ENCODE peak calls at places on chromosomes 12 and 14, in seven cellular contexts. One of them, this sample, is unnamed.

GRCh38 chr12:108228746-108229145 is 99.7 kb downstream of the WSCD2 start:
- DNase-seq in cardiac muscle cell: no peak
- DNase-seq in tibial artery: no peak
- DNase-seq in brain microvascular endothelial cell: no peak
- DNase-seq in effector memory CD4-positive, alpha-beta T cell: no peak
- DNase-seq in CD8-positive, alpha-beta memory T cell: no peak
- DNase-seq in body of pancreas: no peak
- DNase-seq in this sample: no peak

GRCh38 chr12:78636253-78636855 is 228.2 kb upstream of the SYT1 start:
- DNase-seq in cardiac muscle cell: no peak
- DNase-seq in brain microvascular endothelial cell: no peak
- DNase-seq in tibial artery: no peak
- DNase-seq in CD8-positive, alpha-beta memory T cell: no peak
- DNase-seq in effector memory CD4-positive, alpha-beta T cell: no peak
- DNase-seq in body of pancreas: no peak
- DNase-seq in this sample: no peak

GRCh38 chr14:30345511-30345910 is 213.4 kb upstream of the G2E3 start:
- DNase-seq in brain microvascular endothelial cell: no peak
- DNase-seq in effector memory CD4-positive, alpha-beta T cell: no peak
- DNase-seq in cardiac muscle cell: no peak
- DNase-seq in body of pancreas: no peak
- DNase-seq in tibial artery: no peak
- DNase-seq in CD8-positive, alpha-beta memory T cell: no peak
- DNase-seq in this sample: no peak

GRCh38 chr12:75705749-75706719 is 194.6 kb upstream of the KRR1 start:
- DNase-seq in body of pancreas: peak
- DNase-seq in brain microvascular endothelial cell: peak
- DNase-seq in effector memory CD4-positive, alpha-beta T cell: no peak
- DNase-seq in cardiac muscle cell: peak
- DNase-seq in tibial artery: no peak
- DNase-seq in CD8-positive, alpha-beta memory T cell: no peak
- DNase-seq in this sample: no peak

GRCh38 chr14:103630364-103631108 is 1.5 kb downstream of the KLC1 start:
- DNase-seq in body of pancreas: no peak
- DNase-seq in brain microvascular endothelial cell: no peak
- DNase-seq in effector memory CD4-positive, alpha-beta T cell: no peak
- DNase-seq in tibial artery: no peak
- DNase-seq in CD8-positive, alpha-beta memory T cell: no peak
- DNase-seq in cardiac muscle cell: no peak
- DNase-seq in this sample: no peak

GRCh38 chr12:124297856-124298255 is 3.0 kb downstream of the RFLNA start:
- DNase-seq in tibial artery: no peak
- DNase-seq in cardiac muscle cell: no peak
- DNase-seq in effector memory CD4-positive, alpha-beta T cell: no peak
- DNase-seq in body of pancreas: no peak
- DNase-seq in brain microvascular endothelial cell: no peak
- DNase-seq in CD8-positive, alpha-beta memory T cell: no peak
- DNase-seq in this sample: no peak

GRCh38 chr14:55593698-55594097 is 13.7 kb downstream of the KTN1 start:
- DNase-seq in brain microvascular endothelial cell: no peak
- DNase-seq in body of pancreas: no peak
- DNase-seq in effector memory CD4-positive, alpha-beta T cell: no peak
- DNase-seq in tibial artery: no peak
- DNase-seq in cardiac muscle cell: no peak
- DNase-seq in CD8-positive, alpha-beta memory T cell: no peak
- DNase-seq in this sample: no peak

GRCh38 chr12:43287991-43288390 is 264.0 kb downstream of the ADAMTS20 start:
- DNase-seq in effector memory CD4-positive, alpha-beta T cell: no peak
- DNase-seq in body of pancreas: peak
- DNase-seq in brain microvascular endothelial cell: no peak
- DNase-seq in cardiac muscle cell: peak
- DNase-seq in tibial artery: no peak
- DNase-seq in CD8-positive, alpha-beta memory T cell: no peak
- DNase-seq in this sample: no peak

GRCh38 chr14:101301011-101301410 is 260.3 kb upstream of the DIO3 start:
- DNase-seq in tibial artery: no peak
- DNase-seq in brain microvascular endothelial cell: no peak
- DNase-seq in effector memory CD4-positive, alpha-beta T cell: no peak
- DNase-seq in cardiac muscle cell: no peak
- DNase-seq in CD8-positive, alpha-beta memory T cell: no peak
- DNase-seq in body of pancreas: no peak
- DNase-seq in this sample: no peak

GRCh38 chr12:16399110-16399509 is 51.7 kb downstream of the MGST1 start:
- DNase-seq in brain microvascular endothelial cell: no peak
- DNase-seq in body of pancreas: no peak
- DNase-seq in effector memory CD4-positive, alpha-beta T cell: no peak
- DNase-seq in cardiac muscle cell: no peak
- DNase-seq in CD8-positive, alpha-beta memory T cell: no peak
- DNase-seq in tibial artery: no peak
- DNase-seq in this sample: no peak

GRCh38 chr12:110699591-110700445 is 10.9 kb upstream of the HVCN1 start:
- DNase-seq in tibial artery: no peak
- DNase-seq in effector memory CD4-positive, alpha-beta T cell: no peak
- DNase-seq in cardiac muscle cell: peak
- DNase-seq in brain microvascular endothelial cell: no peak
- DNase-seq in body of pancreas: no peak
- DNase-seq in CD8-positive, alpha-beta memory T cell: no peak
- DNase-seq in this sample: no peak

GRCh38 chr12:80936353-80936641 is 1.4 kb downstream of the LIN7A start:
- DNase-seq in CD8-positive, alpha-beta memory T cell: no peak
- DNase-seq in tibial artery: no peak
- DNase-seq in effector memory CD4-positive, alpha-beta T cell: no peak
- DNase-seq in cardiac muscle cell: peak
- DNase-seq in body of pancreas: no peak
- DNase-seq in brain microvascular endothelial cell: no peak
- DNase-seq in this sample: no peak

GRCh38 chr12:80937391-80938238 is at the start of gene LIN7A:
- DNase-seq in tibial artery: peak
- DNase-seq in effector memory CD4-positive, alpha-beta T cell: no peak
- DNase-seq in body of pancreas: peak
- DNase-seq in cardiac muscle cell: peak
- DNase-seq in brain microvascular endothelial cell: peak
- DNase-seq in CD8-positive, alpha-beta memory T cell: no peak
- DNase-seq in this sample: peak

GRCh38 chr14:76810953-76811400 is 1.7 kb downstream of the ANGEL1 start:
- DNase-seq in tibial artery: no peak
- DNase-seq in CD8-positive, alpha-beta memory T cell: no peak
- DNase-seq in effector memory CD4-positive, alpha-beta T cell: no peak
- DNase-seq in cardiac muscle cell: peak
- DNase-seq in body of pancreas: peak
- DNase-seq in brain microvascular endothelial cell: peak
- DNase-seq in this sample: no peak

GRCh38 chr14:47674546-47675238 is 713 bp downstream of the MDGA2 start:
- DNase-seq in body of pancreas: no peak
- DNase-seq in tibial artery: no peak
- DNase-seq in cardiac muscle cell: peak
- DNase-seq in effector memory CD4-positive, alpha-beta T cell: no peak
- DNase-seq in brain microvascular endothelial cell: no peak
- DNase-seq in CD8-positive, alpha-beta memory T cell: no peak
- DNase-seq in this sample: no peak

GRCh38 chr12:4355843-4356327 is 23.6 kb downstream of the FGF23 start:
- DNase-seq in cardiac muscle cell: peak
- DNase-seq in body of pancreas: no peak
- DNase-seq in CD8-positive, alpha-beta memory T cell: peak
- DNase-seq in brain microvascular endothelial cell: peak
- DNase-seq in tibial artery: no peak
- DNase-seq in effector memory CD4-positive, alpha-beta T cell: peak
- DNase-seq in this sample: no peak

GRCh38 chr12:24228980-24229730 is 279.7 kb upstream of the SOX5 start:
- DNase-seq in brain microvascular endothelial cell: no peak
- DNase-seq in effector memory CD4-positive, alpha-beta T cell: no peak
- DNase-seq in cardiac muscle cell: no peak
- DNase-seq in CD8-positive, alpha-beta memory T cell: no peak
- DNase-seq in body of pancreas: no peak
- DNase-seq in tibial artery: no peak
- DNase-seq in this sample: no peak

GRCh38 chr12:96892104-96892503 is 15.0 kb upstream of the NEDD1 start:
- DNase-seq in CD8-positive, alpha-beta memory T cell: no peak
- DNase-seq in tibial artery: no peak
- DNase-seq in body of pancreas: no peak
- DNase-seq in cardiac muscle cell: no peak
- DNase-seq in brain microvascular endothelial cell: no peak
- DNase-seq in effector memory CD4-positive, alpha-beta T cell: no peak
- DNase-seq in this sample: no peak

GRCh38 chr14:24231263-24232120 is 675 bp downstream of the NEDD8 start:
- DNase-seq in cardiac muscle cell: no peak
- DNase-seq in effector memory CD4-positive, alpha-beta T cell: peak
- DNase-seq in brain microvascular endothelial cell: no peak
- DNase-seq in CD8-positive, alpha-beta memory T cell: no peak
- DNase-seq in body of pancreas: no peak
- DNase-seq in tibial artery: peak
- DNase-seq in this sample: peak

GRCh38 chr14:96117101-96117897 is 78.1 kb downstream of the C14orf132 start:
- DNase-seq in brain microvascular endothelial cell: no peak
- DNase-seq in CD8-positive, alpha-beta memory T cell: no peak
- DNase-seq in body of pancreas: no peak
- DNase-seq in effector memory CD4-positive, alpha-beta T cell: no peak
- DNase-seq in cardiac muscle cell: no peak
- DNase-seq in tibial artery: no peak
- DNase-seq in this sample: no peak

GRCh38 chr14:59041308-59041707 is 147.2 kb upstream of the DAAM1 start:
- DNase-seq in body of pancreas: no peak
- DNase-seq in cardiac muscle cell: no peak
- DNase-seq in brain microvascular endothelial cell: no peak
- DNase-seq in effector memory CD4-positive, alpha-beta T cell: no peak
- DNase-seq in CD8-positive, alpha-beta memory T cell: no peak
- DNase-seq in tibial artery: no peak
- DNase-seq in this sample: no peak

GRCh38 chr12:42641231-42641630 is 51.7 kb upstream of the PRICKLE1 start:
- DNase-seq in effector memory CD4-positive, alpha-beta T cell: no peak
- DNase-seq in brain microvascular endothelial cell: no peak
- DNase-seq in cardiac muscle cell: no peak
- DNase-seq in CD8-positive, alpha-beta memory T cell: no peak
- DNase-seq in tibial artery: no peak
- DNase-seq in body of pancreas: no peak
- DNase-seq in this sample: no peak

GRCh38 chr12:88923631-88924030 is 343.4 kb upstream of the KITLG start:
- DNase-seq in effector memory CD4-positive, alpha-beta T cell: no peak
- DNase-seq in cardiac muscle cell: no peak
- DNase-seq in brain microvascular endothelial cell: no peak
- DNase-seq in CD8-positive, alpha-beta memory T cell: no peak
- DNase-seq in body of pancreas: no peak
- DNase-seq in tibial artery: no peak
- DNase-seq in this sample: no peak
- H3K27ac ChIP-seq in effector memory CD4-positive, alpha-beta T cell: no peak
- H3K27ac ChIP-seq in cardiac muscle cell: no peak
- H3K27ac ChIP-seq in brain microvascular endothelial cell: no peak
- H3K27ac ChIP-seq in CD8-positive, alpha-beta memory T cell: no peak
- H3K27ac ChIP-seq in body of pancreas: no peak
- H3K27ac ChIP-seq in tibial artery: no peak
- H3K27ac ChIP-seq in this sample: no peak

GRCh38 chr12:112190626-112191025 is 65.3 kb downstream of the TRAFD1 start:
- DNase-seq in effector memory CD4-positive, alpha-beta T cell: no peak
- DNase-seq in CD8-positive, alpha-beta memory T cell: no peak
- DNase-seq in brain microvascular endothelial cell: no peak
- DNase-seq in body of pancreas: peak
- DNase-seq in tibial artery: no peak
- DNase-seq in cardiac muscle cell: no peak
- DNase-seq in this sample: no peak
- H3K27ac ChIP-seq in effector memory CD4-positive, alpha-beta T cell: no peak
- H3K27ac ChIP-seq in CD8-positive, alpha-beta memory T cell: no peak
- H3K27ac ChIP-seq in brain microvascular endothelial cell: no peak
- H3K27ac ChIP-seq in body of pancreas: no peak
- H3K27ac ChIP-seq in tibial artery: no peak
- H3K27ac ChIP-seq in cardiac muscle cell: no peak
- H3K27ac ChIP-seq in this sample: no peak

DNA sequence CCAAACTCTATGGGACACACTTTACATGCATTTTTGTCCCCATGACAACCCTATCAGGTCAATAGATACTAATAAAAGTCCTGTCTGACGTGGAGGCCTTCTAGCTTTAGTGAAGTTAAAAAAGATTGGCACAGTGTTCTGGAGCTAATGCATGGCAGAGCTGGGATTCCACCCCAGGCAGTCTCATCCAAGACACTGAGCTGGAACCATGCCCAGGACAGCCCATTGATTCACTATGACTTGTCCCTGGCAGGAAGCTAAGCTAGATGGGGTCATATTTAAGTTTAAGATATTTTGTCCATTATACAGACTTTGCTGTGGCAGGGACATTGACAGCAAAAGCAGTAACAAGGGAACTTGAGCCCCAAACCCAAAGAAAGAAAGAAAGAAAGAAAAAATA is 28.1 kb downstream of the TTC6 start:
- DNase-seq in brain microvascular endothelial cell: peak
- DNase-seq in effector memory CD4-positive, alpha-beta T cell: no peak
- DNase-seq in CD8-positive, alpha-beta memory T cell: no peak
- DNase-seq in cardiac muscle cell: no peak
- DNase-seq in tibial artery: no peak
- DNase-seq in body of pancreas: no peak
- DNase-seq in this sample: no peak
- H3K27ac ChIP-seq in brain microvascular endothelial cell: no peak
- H3K27ac ChIP-seq in effector memory CD4-positive, alpha-beta T cell: no peak
- H3K27ac ChIP-seq in CD8-positive, alpha-beta memory T cell: no peak
- H3K27ac ChIP-seq in cardiac muscle cell: no peak
- H3K27ac ChIP-seq in tibial artery: no peak
- H3K27ac ChIP-seq in body of pancreas: no peak
- H3K27ac ChIP-seq in this sample: no peak

GRCh38 chr12:116456307-116456641 is 102.9 kb upstream of the MAP1LC3B2 start:
- DNase-seq in brain microvascular endothelial cell: peak
- DNase-seq in body of pancreas: no peak
- DNase-seq in tibial artery: no peak
- DNase-seq in effector memory CD4-positive, alpha-beta T cell: no peak
- DNase-seq in cardiac muscle cell: no peak
- DNase-seq in CD8-positive, alpha-beta memory T cell: no peak
- DNase-seq in this sample: no peak

GRCh38 chr12:116456683-116457082 is 102.5 kb upstream of the MAP1LC3B2 start:
- DNase-seq in tibial artery: peak
- DNase-seq in brain microvascular endothelial cell: no peak
- DNase-seq in body of pancreas: no peak
- DNase-seq in CD8-positive, alpha-beta memory T cell: no peak
- DNase-seq in effector memory CD4-positive, alpha-beta T cell: no peak
- DNase-seq in cardiac muscle cell: peak
- DNase-seq in this sample: no peak

GRCh38 chr12:116454076-116454475 is 105.1 kb upstream of the MAP1LC3B2 start:
- DNase-seq in body of pancreas: no peak
- DNase-seq in effector memory CD4-positive, alpha-beta T cell: no peak
- DNase-seq in cardiac muscle cell: no peak
- DNase-seq in tibial artery: no peak
- DNase-seq in brain microvascular endothelial cell: no peak
- DNase-seq in CD8-positive, alpha-beta memory T cell: no peak
- DNase-seq in this sample: no peak

GRCh38 chr12:116455540-116456306 is 103.5 kb upstream of the MAP1LC3B2 start:
- DNase-seq in brain microvascular endothelial cell: peak
- DNase-seq in effector memory CD4-positive, alpha-beta T cell: no peak
- DNase-seq in body of pancreas: peak
- DNase-seq in CD8-positive, alpha-beta memory T cell: no peak
- DNase-seq in tibial artery: peak
- DNase-seq in cardiac muscle cell: no peak
- DNase-seq in this sample: peak

DNA sequence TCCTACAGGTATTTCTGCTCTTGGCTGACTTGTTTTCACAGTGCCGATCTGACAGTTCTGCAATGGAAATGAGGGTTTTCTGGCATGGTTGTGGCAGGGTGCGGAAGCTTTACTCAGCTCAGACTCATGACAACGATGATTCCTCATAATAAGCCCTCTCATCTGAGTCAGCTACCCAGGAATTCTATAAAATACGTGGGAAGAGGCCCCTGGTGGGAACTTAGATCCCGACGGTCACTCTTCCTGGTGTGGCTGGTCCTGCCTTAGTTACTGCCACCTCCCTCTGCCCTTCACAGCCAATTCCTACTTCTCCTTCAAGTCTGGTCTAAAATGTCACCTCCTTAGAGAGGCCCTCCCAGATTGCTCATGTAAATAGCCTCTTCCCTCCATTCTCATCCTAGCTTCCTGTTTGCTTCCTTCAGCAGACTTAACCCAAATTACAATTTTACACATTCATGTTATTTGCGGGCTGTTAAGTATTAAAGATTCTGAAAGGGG is 104.2 kb upstream of the MAP1LC3B2 start:
- DNase-seq in effector memory CD4-positive, alpha-beta T cell: no peak
- DNase-seq in brain microvascular endothelial cell: peak
- DNase-seq in cardiac muscle cell: no peak
- DNase-seq in CD8-positive, alpha-beta memory T cell: no peak
- DNase-seq in body of pancreas: no peak
- DNase-seq in tibial artery: no peak
- DNase-seq in this sample: no peak
- H3K27ac ChIP-seq in effector memory CD4-positive, alpha-beta T cell: no peak
- H3K27ac ChIP-seq in brain microvascular endothelial cell: peak
- H3K27ac ChIP-seq in cardiac muscle cell: no peak
- H3K27ac ChIP-seq in CD8-positive, alpha-beta memory T cell: no peak
- H3K27ac ChIP-seq in body of pancreas: peak
- H3K27ac ChIP-seq in tibial artery: peak
- H3K27ac ChIP-seq in this sample: peak

This sample was measured in coronary artery.